ENCODE peak calls at places on chromosomes 16 and 17, in six cellular contexts. F is neural progenitor cell, Q is mammary epithelial cell, E is GM23248, N is H9, G is mesenchymal stem cell. J is an unnamed sample.

GRCh38 chr17:49987681-49988441 is 7.2 kb downstream of the DLX3 start:
- DNase-seq in Q (peak; percentile 42), N (peak; percentile 50), E (peak; percentile 87), G (no peak), F (peak; percentile 69), J (no peak)

GRCh38 chr17:60079401-60079861 is 710 bp upstream of the HEATR6 start:
- DNase-seq in Q (peak; percentile 46), G (peak; percentile 49), N (no peak), F (no peak), E (peak; percentile 65), J (no peak)

GRCh38 chr17:40122466-40122943 is 734 bp downstream of the MSL1 start:
- DNase-seq in N (peak; percentile 67), Q (peak; percentile 25), G (peak; percentile 68), E (peak; percentile 83), F (peak; percentile 79), J (peak; percentile 28)

GRCh38 chr16:87780385-87780989 is 14.7 kb upstream of the KLHDC4 start:
- DNase-seq in G (no peak), E (peak; percentile 25), F (no peak), N (no peak), Q (peak; percentile 68), J (no peak)

GRCh38 chr16:82129881-82130280 is 40.1 kb downstream of the MPHOSPH6 start:
- DNase-seq in E (no peak), F (no peak), G (no peak), N (no peak), Q (no peak), J (no peak)

GRCh38 chr17:4332296-4332970 is 34.0 kb downstream of the UBE2G1 start:
- DNase-seq in N (no peak), F (peak; percentile 33), E (peak; percentile 47), Q (peak; percentile 42), G (peak; percentile 57), J (peak; percentile 59)

GRCh38 chr17:27608330-27609230 is 22.4 kb upstream of the LGALS9 start:
- DNase-seq in N (no peak), F (no peak), G (peak; percentile 6), Q (no peak), E (peak; percentile 16), J (no peak)

GRCh38 chr16:1057252-1057932 is 15.2 kb upstream of the SSTR5 start:
- DNase-seq in N (peak; percentile 71), G (no peak), E (peak; percentile 43), F (peak; percentile 64), Q (no peak), J (no peak)

GRCh38 chr17:19010729-19011505 is 6.4 kb upstream of the FAM83G start:
- DNase-seq in Q (peak; percentile 26), F (no peak), E (peak; percentile 50), N (no peak), G (peak; percentile 47), J (peak; percentile 42)

GRCh38 chr16:15506441-15506840 is 72.1 kb downstream of the BMERB1 start:
- DNase-seq in E (no peak), G (no peak), Q (no peak), F (no peak), N (no peak), J (no peak)

GRCh38 chr16:62548095-62548494 is 511.9 kb upstream of the CDH8 start:
- DNase-seq in N (peak; percentile 46), G (no peak), Q (no peak), E (no peak), F (no peak), J (no peak)

GRCh38 chr16:64626771-64627170 is 495.1 kb downstream of the CDH11 start:
- DNase-seq in F (no peak), G (peak; percentile 19), Q (no peak), E (peak; percentile 4), N (no peak), J (no peak)

GRCh38 chr16:47886631-47887415 is 269.0 kb downstream of the ABCC12 start:
- DNase-seq in E (no peak), F (peak; percentile 11), Q (no peak), N (no peak), G (peak; percentile 93), J (no peak)

GRCh38 chr16:2856061-2856670 is 1.8 kb downstream of the PRSS22 start:
- DNase-seq in G (no peak), N (peak; percentile 80), E (peak; percentile 33), Q (peak; percentile 25), F (no peak), J (peak; percentile 61)

GRCh38 chr16:2857451-2858244 is at the start of gene PRSS22:
- DNase-seq in N (peak; percentile 74), E (peak; percentile 25), F (peak; percentile 38), Q (peak; percentile 72), G (peak; percentile 27), J (peak; percentile 88)

GRCh38 chr16:2859686-2860265 is 1.8 kb upstream of the PRSS22 start:
- DNase-seq in Q (no peak), N (no peak), F (no peak), E (no peak), G (no peak), J (no peak)

GRCh38 chr16:2856686-2857450 is 1.1 kb downstream of the PRSS22 start:
- DNase-seq in E (no peak), N (no peak), G (no peak), F (no peak), Q (no peak), J (no peak)

DNA sequence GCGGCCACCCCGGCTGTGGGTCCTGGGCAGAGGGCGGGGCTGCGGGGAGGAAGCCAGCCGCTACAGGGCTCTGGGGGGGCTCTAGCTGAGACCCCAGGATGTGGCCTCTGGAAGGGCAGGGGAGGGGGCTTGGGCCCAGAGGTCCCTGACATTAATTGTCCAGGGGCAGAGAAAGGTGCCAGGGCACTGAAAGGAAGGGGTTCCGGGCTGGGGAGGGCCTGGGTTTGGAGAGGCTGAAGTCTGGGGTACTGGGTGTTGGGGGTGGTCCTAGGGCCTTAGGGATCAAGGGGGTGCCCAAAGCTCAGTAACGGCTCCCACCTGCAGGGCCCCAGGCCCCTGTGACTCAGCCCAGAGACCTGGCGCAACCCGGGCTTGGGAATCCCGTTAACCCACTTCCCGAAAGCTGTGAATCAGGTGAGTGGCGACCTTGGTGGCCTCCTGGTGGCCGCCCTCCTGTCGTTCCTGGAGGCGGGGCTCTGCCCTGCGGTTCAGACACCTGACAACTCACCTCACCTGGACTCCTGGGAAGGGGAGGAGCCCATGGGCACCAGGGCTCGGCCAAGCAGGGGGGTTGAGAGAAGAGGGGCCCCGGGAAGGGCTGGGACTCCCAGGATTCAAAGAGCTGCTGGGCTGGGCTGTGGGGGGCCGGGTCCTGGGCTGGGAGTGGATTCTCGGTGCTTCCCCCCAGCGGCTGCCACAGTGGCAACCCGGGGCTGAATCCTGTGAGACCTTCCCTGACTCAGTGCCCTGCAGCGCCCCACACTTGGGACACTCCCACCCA is 465 bp upstream of the PRSS22 start:
- DNase-seq in N (peak; percentile 87), F (no peak), E (no peak), Q (peak; percentile 94), G (no peak), J (peak; percentile 99)
- H3K4me2 ChIP-seq in N (peak overlapping the region; percentile 81), F (peak overlapping the region; percentile 53), E (no peak overlapping the region), Q (peak overlapping the region; percentile 70), G (no peak overlapping the region), J (peak overlapping the region; percentile 85)

DNA sequence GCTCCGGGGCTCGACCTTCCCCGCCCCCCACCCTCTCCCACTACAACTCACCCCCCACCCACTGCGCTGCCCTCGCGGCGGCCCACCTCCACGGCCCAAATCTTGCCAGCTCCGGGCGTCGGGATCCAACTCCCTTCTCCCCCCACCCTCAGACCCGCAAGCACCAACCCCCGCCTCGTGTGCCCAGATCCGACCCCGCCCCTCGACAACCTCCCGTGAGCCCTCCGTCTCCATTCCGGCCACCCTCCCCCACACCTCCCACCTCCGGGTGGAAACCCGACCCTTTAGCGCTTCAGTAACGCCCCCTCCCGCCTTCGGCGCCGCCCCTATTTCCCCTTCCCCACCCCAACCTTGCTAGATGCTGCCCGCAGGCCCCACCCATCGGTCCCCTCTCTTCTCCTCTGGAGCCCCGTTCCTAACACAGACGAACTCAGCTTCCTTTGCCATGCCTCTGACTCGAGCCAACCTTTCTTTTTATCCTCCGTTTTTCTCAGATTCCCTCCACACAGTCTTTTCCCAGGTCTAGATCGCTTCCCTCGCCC is 717 bp downstream of the UBE2Z start:
- DNase-seq in E (peak; percentile 85), G (peak; percentile 90), F (peak; percentile 97), N (peak; percentile 99), Q (peak; percentile 85), J (peak; percentile 73)
- H2AFZ ChIP-seq in E (no peak overlapping the region), G (no peak overlapping the region), F (no peak overlapping the region), N (no peak overlapping the region), Q (peak overlapping the region; percentile 86), J (peak overlapping the region; percentile 83)

GRCh38 chr16:89557936-89558490 is 2.5 kb upstream of the RPL13 start:
- DNase-seq in G (no peak), E (no peak), F (no peak), Q (no peak), N (no peak), J (no peak)
- H3K27ac ChIP-seq in G (no peak overlapping the region), E (peak overlapping the region; percentile 99), F (no peak overlapping the region), Q (no peak overlapping the region), N (no peak overlapping the region), J (no peak overlapping the region)

DNA sequence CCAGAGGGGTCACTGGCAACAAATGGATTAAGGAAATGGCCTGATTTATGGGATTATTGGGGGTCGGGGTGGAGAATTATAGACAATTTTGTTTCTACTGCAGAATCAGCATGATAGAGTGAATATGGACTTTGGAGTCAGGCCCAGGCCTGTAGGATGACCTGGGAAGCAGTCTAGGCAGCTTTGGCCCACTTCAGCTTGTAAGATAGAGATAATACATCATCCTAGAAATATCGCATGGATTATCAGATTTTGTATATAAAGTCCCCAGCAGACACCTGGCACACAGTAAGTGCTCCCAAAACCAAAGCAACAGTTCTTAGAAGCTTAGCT is 27.1 kb upstream of the TOX3 start:
- DNase-seq in F (no peak), N (no peak), G (no peak), Q (no peak), E (no peak), J (no peak)
- H3K4me2 ChIP-seq in F (no peak overlapping the region), N (no peak overlapping the region), G (no peak overlapping the region), Q (no peak overlapping the region), E (no peak overlapping the region), J (no peak overlapping the region)

DNA sequence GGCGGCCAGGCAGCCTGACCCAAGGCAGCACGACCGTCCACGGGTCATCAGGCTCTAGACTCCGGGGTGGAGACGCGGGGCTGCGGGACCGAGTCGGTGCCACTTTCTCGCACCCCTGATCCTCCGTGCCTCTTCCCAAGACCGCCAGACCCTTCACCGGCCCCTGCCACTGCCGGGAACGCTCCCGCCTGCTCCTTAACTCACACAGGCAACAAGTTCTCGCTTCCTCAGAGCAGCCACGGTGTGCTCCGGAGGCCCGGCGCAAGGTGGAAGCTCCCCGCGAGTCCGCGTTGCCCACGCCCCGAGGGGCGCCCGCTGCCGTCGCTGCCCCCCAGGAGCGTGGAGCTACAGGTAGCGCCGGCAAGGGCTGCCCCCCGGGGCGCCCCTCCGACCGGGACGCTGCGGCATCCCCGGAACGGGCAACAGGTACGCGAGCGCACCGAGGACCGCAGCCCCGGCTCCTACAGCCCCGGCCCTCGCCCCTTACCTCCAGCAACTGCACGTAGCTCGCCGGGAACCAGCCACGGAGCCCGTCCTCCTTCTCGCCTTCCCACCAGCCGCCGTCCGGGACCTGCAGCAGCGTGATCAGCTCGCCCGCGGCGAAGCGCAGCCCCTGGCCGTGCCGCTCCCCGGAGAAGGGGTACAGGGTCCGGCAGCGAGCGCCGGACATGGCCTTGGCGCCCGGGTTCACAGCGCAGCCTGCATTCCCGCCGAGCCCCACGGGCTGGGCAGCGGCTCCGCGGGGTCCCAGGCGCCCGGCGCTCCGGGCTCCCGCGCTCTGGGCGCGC is 491 bp downstream of the GAS7 start:
- DNase-seq in F (peak; percentile 53), Q (no peak), N (peak; percentile 49), G (peak; percentile 33), E (peak; percentile 54), J (no peak)
- H2AFZ ChIP-seq in F (peak overlapping the region; percentile 83), Q (peak overlapping the region; percentile 33), N (no peak overlapping the region), G (no peak overlapping the region), E (peak overlapping the region; percentile 88), J (no peak overlapping the region)